ENCODE peak calls at places on chromosomes 4 and X, in four cellular contexts. I, G, K and V are unnamed samples.

GRCh38 chr4:168587326-168588125 is 90.7 kb downstream of the PALLD start:
- DNase-seq in I (no peak), G (peak), K (no peak), V (no peak)

GRCh38 chr4:187606581-187606980 is 389.0 kb upstream of the ZFP42 start:
- DNase-seq in I (no peak), G (peak), K (no peak), V (no peak)

GRCh38 chrX:66914082-66914481 is 275.2 kb upstream of the EDA2R start:
- DNase-seq in I (no peak), G (no peak), K (no peak), V (no peak)

GRCh38 chrX:132412208-132412607 is 76.6 kb downstream of the MBNL3 start:
- DNase-seq in I (no peak), G (no peak), K (no peak), V (no peak)

GRCh38 chr4:10093801-10094552 is 22.6 kb downstream of the WDR1 start:
- DNase-seq in I (no peak), G (no peak), K (no peak), V (no peak)

GRCh38 chrX:18873189-18873791 is 110.6 kb downstream of the PHKA2 start:
- DNase-seq in I (no peak), G (peak), K (no peak), V (no peak)

GRCh38 chr4:18405054-18405453 is 383.5 kb upstream of the LCORL start:
- DNase-seq in I (no peak), G (no peak), K (no peak), V (no peak)

GRCh38 chr4:24382381-24382780 is 202.0 kb downstream of the DHX15 start:
- DNase-seq in I (no peak), G (peak), K (no peak), V (no peak)

GRCh38 chr4:153963216-153963615 is 174.3 kb upstream of the SFRP2 start:
- DNase-seq in I (no peak), G (no peak), K (no peak), V (no peak)

GRCh38 chr4:127672111-127672510 is 39.4 kb downstream of the INTU start:
- DNase-seq in I (no peak), G (no peak), K (no peak), V (no peak)

GRCh38 chr4:98663226-98664006 is 5.0 kb upstream of the TSPAN5 start:
- DNase-seq in I (no peak), G (no peak), K (peak), V (no peak)

GRCh38 chr4:10704050-10704810 is 19.7 kb upstream of the CLNK start:
- DNase-seq in I (no peak), G (no peak), K (no peak), V (no peak)

GRCh38 chr4:13888112-13888511 is 260.6 kb upstream of the BOD1L1 start:
- DNase-seq in I (no peak), G (no peak), K (no peak), V (no peak)

GRCh38 chr4:14169460-14169859 is 541.9 kb upstream of the BOD1L1 start:
- DNase-seq in I (no peak), G (no peak), K (no peak), V (no peak)

GRCh38 chrX:554271-554670 is 76.3 kb upstream of the SHOX start:
- DNase-seq in I (no peak), G (no peak), K (no peak), V (peak)

GRCh38 chr4:88823058-88823919 is 125.7 kb upstream of the NAP1L5 start:
- DNase-seq in I (peak), G (peak), K (peak), V (peak)

GRCh38 chr4:112282860-112283667 is 2.6 kb downstream of the TIFA start:
- DNase-seq in I (no peak), G (no peak), K (no peak), V (no peak)

GRCh38 chrX:37405954-37406353 is 56.8 kb downstream of the PRRG1 start:
- DNase-seq in I (no peak), G (no peak), K (no peak), V (no peak)

GRCh38 chrX:107700802-107701201 is 72.5 kb downstream of the PRPS1 start:
- DNase-seq in I (no peak), G (no peak), K (no peak), V (no peak)

GRCh38 chr4:52250124-52250523 is 199.0 kb downstream of the SPATA18 start:
- DNase-seq in I (no peak), G (no peak), K (peak), V (no peak)

GRCh38 chr4:102429553-102429952 is 71.6 kb upstream of the NFKB1 start:
- DNase-seq in I (no peak), G (peak), K (no peak), V (no peak)

GRCh38 chr4:156188596-156188995 is 234.9 kb upstream of the CTSO start:
- DNase-seq in I (no peak), G (no peak), K (no peak), V (no peak)

GRCh38 chr4:107117726-107118125 is 81.6 kb upstream of the DKK2 start:
- DNase-seq in I (no peak), G (no peak), K (no peak), V (no peak)

GRCh38 chrX:129679856-129680255 is 25.1 kb upstream of the APLN start:
- DNase-seq in I (no peak), G (no peak), K (no peak), V (no peak)

GRCh38 chr4:173001571-173001970 is 167.0 kb upstream of the GALNT7 start:
- DNase-seq in I (no peak), G (no peak), K (no peak), V (no peak)

GRCh38 chrX:79107891-79108718 is 36.4 kb upstream of the GPR174 start:
- DNase-seq in I (no peak), G (no peak), K (no peak), V (no peak)

GRCh38 chr4:164768516-164768915 is 14.6 kb downstream of the SMIM31 start:
- DNase-seq in I (no peak), G (no peak), K (no peak), V (no peak)

GRCh38 chr4:3744901-3745300 is 21.3 kb upstream of the ADRA2C start:
- DNase-seq in I (no peak), G (no peak), K (no peak), V (no peak)

GRCh38 chr4:179751669-179752068 is 2309.4 kb upstream of the AGA start:
- DNase-seq in I (no peak), G (no peak), K (no peak), V (no peak)

GRCh38 chr4:179748837-179749236 is 2306.6 kb upstream of the AGA start:
- DNase-seq in I (no peak), G (no peak), K (no peak), V (no peak)

GRCh38 chr4:179755322-179755721 is 2313.1 kb upstream of the AGA start:
- DNase-seq in I (no peak), G (no peak), K (no peak), V (no peak)

DNA sequence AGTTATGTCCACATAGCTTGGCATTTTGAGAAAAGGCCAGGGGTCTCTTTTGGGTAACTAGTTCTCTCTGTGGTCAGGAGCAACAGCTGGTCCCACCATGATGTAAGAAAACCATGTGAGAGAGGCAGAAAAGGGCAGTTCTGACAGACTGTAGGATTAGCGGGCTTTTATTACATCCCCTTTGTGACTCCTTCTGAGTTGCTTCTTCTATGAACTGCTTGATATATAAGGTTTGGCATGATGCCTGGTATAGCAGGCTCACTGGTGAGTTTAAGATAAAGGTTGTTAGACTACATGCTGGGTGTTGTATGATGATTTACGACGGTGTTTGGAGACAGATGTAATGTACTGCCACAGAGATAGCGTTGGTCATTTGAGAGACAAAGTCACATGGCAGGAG is 2308.1 kb upstream of the AGA start:
- DNase-seq in I (no peak), G (no peak), K (no peak), V (no peak)
- TF ChIP-seq EP300 in I (no peak), G (no peak), K (no peak), V (no peak)

GRCh38 chrX:84160736-84161135 is 27.3 kb downstream of the RPS6KA6 start:
- DNase-seq in I (no peak), G (no peak), K (no peak), V (no peak)
- H3K4me3 ChIP-seq in I (no peak), G (no peak), K (no peak), V (no peak)

GRCh38 chr4:144720491-144720890 is 74.5 kb downstream of the HHIP start:
- DNase-seq in I (no peak), G (no peak), K (no peak), V (no peak)

GRCh38 chr4:144721994-144722393 is 76.0 kb downstream of the HHIP start:
- DNase-seq in I (no peak), G (no peak), K (no peak), V (no peak)

GRCh38 chr4:144716778-144717177 is 70.8 kb downstream of the HHIP start:
- DNase-seq in I (no peak), G (no peak), K (no peak), V (no peak)

GRCh38 chr4:144715230-144715629 is 69.3 kb downstream of the HHIP start:
- DNase-seq in I (no peak), G (no peak), K (no peak), V (no peak)

GRCh38 chr4:144718958-144719512 is 73.1 kb downstream of the HHIP start:
- DNase-seq in I (no peak), G (no peak), K (no peak), V (no peak)
- TF ChIP-seq EP300 in I (no peak), G (no peak), K (no peak), V (no peak)

GRCh38 chrX:56764975-56765791 is 36.1 kb downstream of the NBDY start:
- DNase-seq in I (no peak), G (no peak), K (no peak), V (peak)

GRCh38 chrX:56764153-56764974 is 35.3 kb downstream of the NBDY start:
- DNase-seq in I (peak), G (peak), K (no peak), V (peak)

GRCh38 chrX:56765816-56766553 is 36.9 kb downstream of the NBDY start:
- DNase-seq in I (peak), G (no peak), K (no peak), V (peak)

GRCh38 chrX:56763556-56764152 is 34.6 kb downstream of the NBDY start:
- DNase-seq in I (peak), G (no peak), K (no peak), V (no peak)

DNA sequence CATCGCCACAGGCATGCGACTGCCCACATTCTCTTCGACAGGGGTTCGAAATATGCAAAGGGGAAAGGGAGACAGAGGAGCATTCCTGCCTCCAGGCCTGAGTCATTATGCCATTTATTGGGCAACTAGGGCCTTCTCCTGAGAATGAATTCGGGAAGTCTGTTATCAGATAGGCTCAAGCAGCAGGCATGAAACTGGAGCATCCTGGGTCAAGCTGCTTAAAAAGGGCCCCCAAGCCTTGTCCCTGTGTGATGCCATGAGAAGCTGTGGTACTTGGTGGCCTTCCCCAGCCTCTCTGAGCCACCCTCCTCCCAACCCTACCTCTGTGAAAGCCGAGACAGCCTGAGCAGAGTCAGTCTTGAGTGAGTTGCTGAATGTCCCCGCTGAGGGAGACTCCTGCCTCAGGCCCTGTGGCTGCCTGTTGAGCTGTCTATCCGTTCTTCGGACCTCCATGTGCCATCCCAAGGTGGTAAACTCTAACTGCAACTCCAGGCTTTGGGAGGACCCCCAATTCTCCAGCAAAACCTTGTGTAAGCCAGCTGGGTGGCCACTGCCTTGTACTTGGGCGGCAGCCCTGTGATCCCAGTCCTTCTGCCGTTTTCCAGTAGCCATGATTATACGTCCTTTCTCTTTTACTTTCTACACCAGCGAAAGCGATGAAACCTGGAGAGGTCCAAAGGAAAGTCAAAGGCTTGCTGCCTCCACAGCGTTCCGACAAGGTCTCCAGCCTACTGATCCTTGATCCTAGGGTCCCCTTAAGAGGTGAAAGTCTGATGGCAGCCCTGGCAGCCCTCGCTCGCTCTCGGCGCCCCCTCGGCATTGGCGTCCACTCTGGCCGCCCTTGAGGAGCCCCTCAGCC is 37.7 kb downstream of the NBDY start:
- DNase-seq in I (peak), G (no peak), K (no peak), V (peak)
- H3K4me3 ChIP-seq in I (no peak), G (no peak), K (peak), V (no peak)

GRCh38 chr4:177802149-177802548 is 359.9 kb upstream of the AGA start:
- DNase-seq in I (no peak), G (no peak), K (no peak), V (no peak)
- TF ChIP-seq EP300 in I (no peak), G (no peak), K (no peak), V (no peak)

DNA sequence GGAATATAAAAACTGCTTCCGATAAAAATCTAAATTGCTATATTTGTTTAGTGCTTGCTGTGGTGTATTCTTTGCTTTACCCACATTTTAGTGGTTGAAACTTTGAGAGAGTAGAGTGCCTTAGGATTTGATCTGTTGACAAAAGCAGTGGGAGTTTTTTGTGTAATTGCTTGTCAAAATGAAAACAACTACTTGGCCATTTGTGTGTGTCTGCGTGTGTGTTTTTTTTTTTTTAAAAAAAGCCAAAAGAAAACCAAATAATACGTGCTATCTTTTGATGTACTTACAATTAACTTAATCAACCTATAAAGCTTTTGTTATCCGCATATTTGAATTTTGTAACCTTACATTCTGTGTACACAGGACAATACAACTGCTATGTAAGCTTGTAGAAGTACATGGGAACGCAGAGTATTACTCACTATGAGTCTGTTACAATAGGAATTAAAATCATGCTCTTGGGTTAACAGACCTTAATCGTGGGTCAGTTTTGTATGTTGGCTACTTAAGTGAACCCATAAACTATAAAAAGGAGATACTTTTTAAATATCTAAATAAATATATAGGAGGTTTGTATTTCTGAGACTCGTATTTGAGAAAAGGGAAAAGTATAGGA is 353.5 kb downstream of the ARHGAP24 start:
- DNase-seq in I (no peak), G (no peak), K (no peak), V (no peak)
- H3K4me3 ChIP-seq in I (peak), G (peak), K (no peak), V (peak)

GRCh38 chr4:1177274-1178141 is 5.1 kb upstream of the SPON2 start:
- DNase-seq in I (peak), G (no peak), K (no peak), V (no peak)

GRCh38 chr4:1180663-1181062 is 8.3 kb upstream of the SPON2 start:
- DNase-seq in I (no peak), G (no peak), K (no peak), V (no peak)

GRCh38 chr4:1179976-1180375 is 7.6 kb upstream of the SPON2 start:
- DNase-seq in I (no peak), G (no peak), K (no peak), V (no peak)

GRCh38 chr4:1178300-1179088 is 6.1 kb upstream of the SPON2 start:
- DNase-seq in I (no peak), G (no peak), K (no peak), V (no peak)

DNA sequence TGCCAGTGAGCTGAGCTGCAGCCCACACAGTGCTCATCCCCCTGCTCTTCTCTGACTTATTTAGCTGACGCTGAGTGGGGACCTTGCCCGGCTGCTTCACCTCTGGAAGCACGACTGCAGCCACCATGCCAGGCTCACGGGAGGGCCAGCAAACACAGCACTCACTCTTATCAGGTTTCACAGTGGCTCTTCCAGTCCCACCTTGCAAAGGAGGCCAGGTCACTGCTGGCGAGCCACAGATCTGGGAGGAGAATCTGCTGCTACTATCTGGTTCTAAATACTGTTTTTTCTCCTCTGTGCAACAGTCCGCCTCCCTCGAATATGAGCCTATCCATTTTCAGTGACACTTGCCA is 6.7 kb upstream of the SPON2 start:
- DNase-seq in I (peak), G (no peak), K (no peak), V (no peak)
- TF ChIP-seq EP300 in I (no peak), G (no peak), K (no peak), V (no peak)